ENCODE peak calls at places on chromosomes 4 and X, in four cellular contexts. X is foreskin fibroblast, K is fibroblast of lung, B is epithelial cell of prostate. M is an unnamed sample.

GRCh38 chr4:117801756-117802155 is 232.5 kb upstream of the NDST3 start:
- DNase-seq in X (no peak), K (no peak), B (no peak), M (no peak)

GRCh38 chr4:46977245-46977644 is 16.1 kb downstream of the GABRA4 start:
- DNase-seq in B (no peak), X (no peak), K (no peak), M (no peak)

GRCh38 chrX:7068939-7069367 is 78.6 kb upstream of the STS start:
- DNase-seq in K (no peak), B (no peak), X (no peak), M (no peak)

GRCh38 chr4:4338201-4338600 is 48.1 kb downstream of the ZBTB49 start:
- DNase-seq in X (no peak), B (no peak), K (no peak), M (no peak)

GRCh38 chrX:148271263-148271662 is 229.2 kb upstream of the AFF2 start:
- DNase-seq in B (no peak), K (no peak), X (no peak), M (peak; percentile 87)

GRCh38 chr4:14193601-14194000 is 566.1 kb upstream of the BOD1L1 start:
- DNase-seq in K (peak; percentile 22), B (no peak), X (no peak), M (no peak)

GRCh38 chr4:83413676-83414075 is 41.9 kb downstream of the HELQ start:
- DNase-seq in K (no peak), X (peak; percentile 51), B (no peak), M (no peak)

GRCh38 chrX:13932416-13932815 is 97.3 kb downstream of the GEMIN8 start:
- DNase-seq in K (no peak), B (no peak), X (no peak), M (no peak)

GRCh38 chrX:115491766-115492165 is 69.2 kb upstream of the PLS3 start:
- DNase-seq in B (no peak), X (no peak), K (no peak), M (no peak)

GRCh38 chr4:73315091-73315490 is 56.5 kb upstream of the ANKRD17 start:
- DNase-seq in X (peak; percentile 92), K (peak; percentile 63), B (no peak), M (peak; percentile 16)

GRCh38 chr4:58600290-58600689 is 1490.1 kb upstream of the IGFBP7 start:
- DNase-seq in K (no peak), B (no peak), X (no peak), M (no peak)

GRCh38 chr4:69830529-69831269 is 29.2 kb downstream of the SULT1E1 start:
- DNase-seq in B (peak; percentile 65), X (peak; percentile 82), K (peak; percentile 21), M (peak; percentile 6)

GRCh38 chrX:103488332-103488731 is 31.0 kb downstream of the RAB40A start:
- DNase-seq in K (peak; percentile 38), B (no peak), X (peak; percentile 52), M (peak; percentile 0)

GRCh38 chr4:13555325-13555724 is 11.0 kb upstream of the NKX3-2 start:
- DNase-seq in X (no peak), K (no peak), B (no peak), M (no peak)

GRCh38 chr4:112735474-112735951 is 98.6 kb downstream of the LARP7 start:
- DNase-seq in K (no peak), X (peak; percentile 17), B (no peak), M (no peak)

GRCh38 chr4:84673475-84674230 is 90.7 kb downstream of the CDS1 start:
- DNase-seq in K (peak; percentile 89), B (peak; percentile 14), X (peak; percentile 91), M (no peak)

GRCh38 chr4:137521053-137521452 is 11.2 kb downstream of the PCDH18 start:
- DNase-seq in B (no peak), K (no peak), X (no peak), M (no peak)